ENCODE peak calls at places on chromosome 16, in eight cellular contexts. Y is Peyer's patch, B is A549, V is PC-3, D is ovary, G is prostate gland, K is right atrium auricular region, R is trophoblast cell. E is an unnamed sample.

GRCh38 chr16:20866161-20866772 is 33.9 kb downstream of the DCUN1D3 start:
- DNase-seq in Y (no peak), B (peak; percentile 80), V (peak; percentile 70), D (no peak), G (no peak), K (no peak), R (peak; percentile 25), E (peak; percentile 66)

GRCh38 chr16:27314161-27314723 is 468 bp downstream of the IL4R start:
- DNase-seq in Y (peak; percentile 49), B (peak; percentile 68), V (peak; percentile 78), D (peak; percentile 59), G (no peak), K (peak; percentile 87), R (peak; percentile 70), E (peak; percentile 83)

GRCh38 chr16:71590584-71590983 is 13.7 kb upstream of the TAT start:
- DNase-seq in Y (no peak), B (no peak), V (no peak), D (no peak), G (no peak), K (no peak), R (no peak), E (no peak)

GRCh38 chr16:70395345-70395901 is 43.5 kb downstream of the ST3GAL2 start:
- DNase-seq in Y (peak; percentile 55), B (peak; percentile 75), V (peak; percentile 40), D (peak; percentile 43), G (peak; percentile 19), K (peak; percentile 65), R (peak; percentile 65), E (no peak)

GRCh38 chr16:54928016-54928356 is 2.7 kb upstream of the IRX5 start:
- DNase-seq in Y (no peak), B (peak; percentile 27), V (no peak), D (no peak), G (no peak), K (no peak), R (peak; percentile 23), E (no peak)

GRCh38 chr16:50547340-50547865 is 793 bp upstream of the NKD1 start:
- DNase-seq in Y (peak; percentile 78), B (peak; percentile 38), V (peak; percentile 4), D (peak; percentile 60), G (peak; percentile 38), K (no peak), R (peak; percentile 46), E (no peak)

GRCh38 chr16:52786105-52786504 is 239.2 kb upstream of the TOX3 start:
- DNase-seq in Y (no peak), B (no peak), V (no peak), D (no peak), G (no peak), K (no peak), R (no peak), E (no peak)

GRCh38 chr16:72369273-72369672 is 197.3 kb upstream of the PMFBP1 start:
- DNase-seq in Y (no peak), B (no peak), V (no peak), D (no peak), G (no peak), K (no peak), R (no peak), E (no peak)

GRCh38 chr16:7482596-7483290 is 150.1 kb downstream of the RBFOX1 start:
- DNase-seq in Y (no peak), B (no peak), V (no peak), D (no peak), G (no peak), K (no peak), R (no peak), E (no peak)

GRCh38 chr16:2512920-2513404 is 790 bp upstream of the ATP6V0C start:
- DNase-seq in Y (peak; percentile 53), B (no peak), V (no peak), D (peak; percentile 50), G (no peak), K (no peak), R (no peak), E (no peak)

GRCh38 chr16:57914244-57915173 is 56.4 kb downstream of the CNGB1 start:
- DNase-seq in Y (no peak), B (no peak), V (no peak), D (no peak), G (no peak), K (no peak), R (no peak), E (no peak)

GRCh38 chr16:46573008-46573833 is 48.0 kb downstream of the SHCBP1 start:
- DNase-seq in Y (no peak), B (peak; percentile 26), V (peak; percentile 58), D (no peak), G (no peak), K (no peak), R (peak; percentile 89), E (no peak)

GRCh38 chr16:75471723-75472634 is 7.5 kb upstream of the TMEM170A start:
- DNase-seq in Y (peak; percentile 38), B (peak; percentile 62), V (peak; percentile 69), D (peak; percentile 65), G (peak; percentile 67), K (peak; percentile 77), R (peak; percentile 80), E (no peak)

GRCh38 chr16:54847207-54847606 is 83.5 kb upstream of the IRX5 start:
- DNase-seq in Y (no peak), B (peak; percentile 9), V (no peak), D (no peak), G (peak; percentile 64), K (no peak), R (peak; percentile 49), E (peak; percentile 99)

GRCh38 chr16:13110124-13110796 is 208.9 kb downstream of the SHISA9 start:
- DNase-seq in Y (no peak), B (peak; percentile 54), V (no peak), D (no peak), G (no peak), K (no peak), R (peak; percentile 72), E (no peak)

DNA sequence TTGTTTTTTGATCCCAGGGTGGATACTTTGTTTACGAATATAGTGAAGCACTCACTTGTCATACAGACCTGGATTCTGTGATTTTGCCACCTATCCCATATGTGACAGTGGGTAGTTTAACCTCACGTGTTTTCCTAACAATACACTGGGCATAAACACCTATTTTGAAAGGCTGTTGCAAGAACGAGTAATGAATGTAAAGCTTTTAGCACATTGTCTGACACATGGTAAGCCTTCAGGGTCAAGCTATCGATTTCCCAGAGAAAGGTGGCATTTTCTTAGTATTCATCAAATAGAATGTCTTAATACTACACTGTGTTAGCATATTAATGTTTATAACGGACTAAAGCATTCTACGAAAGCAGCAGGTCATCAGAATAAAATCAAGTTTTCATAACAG is 1.9 kb downstream of the CHTF8 start:
- DNase-seq in Y (no peak), B (no peak), V (no peak), D (no peak), G (no peak), K (no peak), R (no peak), E (no peak)
- H3K27ac ChIP-seq in Y (no peak overlapping the region), B (no peak overlapping the region), V (no peak overlapping the region), D (no peak overlapping the region), G (no peak overlapping the region), K (no peak overlapping the region), R (no peak overlapping the region), E (no peak overlapping the region)

DNA sequence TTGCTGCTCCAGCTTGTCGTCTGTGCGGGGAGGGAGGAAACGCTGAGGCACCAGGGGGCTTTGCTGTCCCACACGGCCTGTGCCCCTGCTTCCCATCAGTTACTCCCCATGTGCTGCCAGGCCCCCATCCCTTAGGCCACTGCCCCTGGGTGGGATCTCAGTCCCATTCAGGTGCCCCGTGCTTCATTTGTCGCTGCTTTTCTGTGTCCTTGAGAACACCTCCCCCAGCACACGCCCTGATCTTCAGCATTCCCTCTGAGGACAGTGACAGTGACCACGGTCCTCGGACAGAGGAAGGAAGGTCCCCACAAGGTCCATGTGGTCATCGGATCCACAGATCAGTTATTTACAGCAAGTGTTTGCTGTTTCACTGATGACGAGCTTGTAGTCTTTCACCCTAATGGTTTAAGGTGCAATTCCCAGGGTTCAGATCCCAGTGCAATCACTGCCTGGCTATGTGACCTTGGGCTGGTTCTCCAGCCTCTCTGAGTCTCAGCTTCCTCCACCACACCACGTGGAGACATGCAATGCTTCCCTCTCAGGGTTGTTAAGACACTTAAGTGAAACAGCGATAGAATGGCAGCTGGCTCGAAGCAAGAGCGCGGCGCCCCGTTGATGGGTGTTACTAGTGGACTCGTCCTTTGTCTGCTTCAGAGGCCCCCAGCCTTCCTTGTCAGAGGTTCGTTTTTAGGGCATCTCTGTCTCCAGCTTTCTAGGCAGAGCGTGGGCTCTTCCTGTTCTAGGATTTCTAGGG is 53.2 kb downstream of the PRMT7 start:
- DNase-seq in Y (no peak), B (no peak), V (no peak), D (no peak), G (no peak), K (no peak), R (peak; percentile 8), E (no peak)
- H3K27ac ChIP-seq in Y (no peak overlapping the region), B (no peak overlapping the region), V (no peak overlapping the region), D (no peak overlapping the region), G (no peak overlapping the region), K (no peak overlapping the region), R (no peak overlapping the region), E (no peak overlapping the region)

DNA sequence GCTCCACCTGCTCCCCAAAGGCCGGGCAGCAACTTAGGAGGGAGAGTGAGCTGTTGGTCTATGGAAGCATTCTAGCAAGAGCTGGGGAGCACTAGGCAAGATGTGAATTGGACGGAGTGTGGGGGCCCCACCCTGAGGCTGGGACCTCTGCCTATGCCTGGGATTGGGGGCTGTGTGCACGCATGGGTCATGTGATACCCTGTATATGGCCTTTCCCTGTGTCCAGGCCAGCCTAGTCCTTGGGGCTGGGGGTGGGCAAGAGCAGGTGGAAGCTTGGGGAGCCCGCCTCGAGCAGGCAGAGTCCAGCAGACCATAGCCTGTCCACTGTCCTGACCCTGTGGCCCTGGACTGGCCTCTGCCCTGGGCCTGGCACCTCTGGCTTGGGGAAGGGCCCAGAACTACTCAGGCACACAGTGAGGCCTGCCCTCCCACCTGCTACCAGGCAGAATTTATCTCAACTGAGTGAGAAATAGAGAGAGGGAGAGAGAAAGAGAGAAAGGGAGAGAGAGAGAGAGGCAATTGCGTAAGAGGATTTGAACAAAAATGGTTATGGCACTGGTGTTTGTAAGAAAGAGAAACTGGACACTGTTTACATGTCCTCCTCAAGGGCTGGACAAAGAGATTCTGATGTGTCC is 19.1 kb downstream of the PDP2 start:
- DNase-seq in Y (no peak), B (no peak), V (no peak), D (peak; percentile 47), G (no peak), K (no peak), R (no peak), E (no peak)
- H3K27ac ChIP-seq in Y (peak overlapping the region; percentile 85), B (peak overlapping the region; percentile 67), V (no peak overlapping the region), D (peak overlapping the region; percentile 81), G (peak overlapping the region; percentile 54), K (peak overlapping the region; percentile 90), R (no peak overlapping the region), E (peak overlapping the region; percentile 84)

GRCh38 chr16:30064746-30065111 is 831 bp upstream of the ALDOA start:
- DNase-seq in Y (no peak), B (no peak), V (no peak), D (no peak), G (no peak), K (no peak), R (no peak), E (no peak)

GRCh38 chr16:30063278-30063892 is 2.2 kb upstream of the ALDOA start:
- DNase-seq in Y (no peak), B (no peak), V (no peak), D (no peak), G (no peak), K (no peak), R (no peak), E (no peak)

GRCh38 chr16:30061195-30061554 is 4.4 kb upstream of the ALDOA start:
- DNase-seq in Y (no peak), B (no peak), V (no peak), D (no peak), G (no peak), K (no peak), R (no peak), E (no peak)

GRCh38 chr16:30063893-30064745 is 1.4 kb upstream of the ALDOA start:
- DNase-seq in Y (peak; percentile 88), B (peak; percentile 79), V (peak; percentile 47), D (peak; percentile 86), G (peak; percentile 78), K (peak; percentile 89), R (no peak), E (no peak)

GRCh38 chr16:30060354-30061194 is 5.0 kb upstream of the ALDOA start:
- DNase-seq in Y (no peak), B (no peak), V (no peak), D (no peak), G (no peak), K (no peak), R (peak; percentile 79), E (no peak)
- H3K27ac ChIP-seq in Y (no peak overlapping the region), B (no peak overlapping the region), V (no peak overlapping the region), D (no peak overlapping the region), G (peak overlapping the region; percentile 4), K (no peak overlapping the region), R (no peak overlapping the region), E (no peak overlapping the region)

E was measured in epithelial cell of prostate.